ENCODE peak calls at places on chromosomes 4 and X, in six cellular contexts. H, C, K, F, I and U are unnamed samples.

GRCh38 chrX:136622568-136622967 is 25.4 kb upstream of the CD40LG start:
- DNase-seq in C (no peak), K (no peak), F (no peak), H (no peak), I (no peak), U (no peak)

GRCh38 chrX:124573458-124573857 is 227.1 kb downstream of the SH2D1A start:
- DNase-seq in H (no peak), K (no peak), C (no peak), I (no peak), F (no peak), U (no peak)

GRCh38 chr4:52833941-52834525 is 28.1 kb upstream of the RASL11B start:
- DNase-seq in F (no peak), K (no peak), I (no peak), H (no peak), C (peak; percentile 86), U (no peak)

GRCh38 chrX:96957718-96958117 is 74.0 kb downstream of the RPA4 start:
- DNase-seq in F (no peak), C (no peak), K (no peak), H (no peak), I (no peak), U (no peak)

GRCh38 chr4:53501561-53501960 is 89.7 kb downstream of the LNX1 start:
- DNase-seq in I (no peak), K (no peak), H (no peak), C (no peak), F (no peak), U (no peak)

GRCh38 chr4:2842667-2843022 is 999 bp upstream of the ADD1 start:
- DNase-seq in H (no peak), I (no peak), C (no peak), K (no peak), F (no peak), U (no peak)

GRCh38 chr4:148441624-148441985 is 609 bp downstream of the NR3C2 start:
- DNase-seq in C (no peak), K (no peak), H (no peak), F (no peak), I (no peak), U (no peak)

GRCh38 chr4:155592568-155593343 is 73.9 kb upstream of the GUCY1A1 start:
- DNase-seq in K (no peak), C (no peak), I (no peak), F (no peak), H (no peak), U (no peak)

GRCh38 chr4:99408346-99408745 is 26.8 kb downstream of the ADH7 start:
- DNase-seq in K (no peak), F (no peak), H (no peak), C (no peak), I (no peak), U (no peak)